ENCODE peak calls at places on chromosomes 16 and 17, in nine cellular contexts. B, N, Q, H, Z, I, G, J and E are unnamed samples.

GRCh38 chr16:588639-588888 is 1.3 kb upstream of the RAB40C start:
- DNase-seq in B (no peak), N (no peak), Q (peak), H (peak), Z (no peak), I (no peak), G (no peak), J (peak), E (no peak)

GRCh38 chr17:80195671-80196529 is 24.2 kb downstream of the SGSH start:
- DNase-seq in B (no peak), N (peak), Q (no peak), H (no peak), Z (no peak), I (peak), G (no peak), J (no peak), E (no peak)

GRCh38 chr17:59838196-59838911 is 54.4 kb downstream of the TUBD1 start:
- DNase-seq in B (peak), N (no peak), Q (no peak), H (peak), Z (no peak), I (no peak), G (no peak), J (no peak), E (peak)

GRCh38 chr16:48596326-48596725 is 13.7 kb downstream of the N4BP1 start:
- DNase-seq in B (no peak), N (no peak), Q (no peak), H (no peak), Z (no peak), I (no peak), G (no peak), J (no peak), E (no peak)

GRCh38 chr17:44310612-44311376 is 2.4 kb downstream of the RUNDC3A start:
- DNase-seq in B (no peak), N (no peak), Q (no peak), H (no peak), Z (no peak), I (no peak), G (no peak), J (no peak), E (no peak)

GRCh38 chr16:10987361-10988163 is 43.2 kb downstream of the CLEC16A start:
- DNase-seq in B (no peak), N (no peak), Q (no peak), H (no peak), Z (no peak), I (no peak), G (no peak), J (no peak), E (no peak)

GRCh38 chr16:66894948-66895696 is 14.8 kb downstream of the PDP2 start:
- DNase-seq in B (peak), N (peak), Q (peak), H (peak), Z (no peak), I (no peak), G (peak), J (peak), E (peak)

GRCh38 chr17:33968350-33969044 is 286.6 kb upstream of the CCL2 start:
- DNase-seq in B (no peak), N (no peak), Q (no peak), H (peak), Z (no peak), I (no peak), G (no peak), J (no peak), E (no peak)

GRCh38 chr17:56185491-56185890 is 32.2 kb downstream of the ANKFN1 start:
- DNase-seq in B (no peak), N (no peak), Q (no peak), H (no peak), Z (no peak), I (no peak), G (no peak), J (no peak), E (no peak)

GRCh38 chr17:3695129-3695722 is 729 bp downstream of the P2RX5 start:
- DNase-seq in B (no peak), N (no peak), Q (peak), H (no peak), Z (no peak), I (peak), G (no peak), J (no peak), E (no peak)

GRCh38 chr17:32869345-32870026 is 7.4 kb downstream of the MYO1D start:
- DNase-seq in B (no peak), N (no peak), Q (no peak), H (no peak), Z (no peak), I (no peak), G (no peak), J (no peak), E (no peak)

GRCh38 chr17:1053661-1054360 is 56.9 kb downstream of the TIMM22 start:
- DNase-seq in B (peak), N (no peak), Q (no peak), H (no peak), Z (no peak), I (no peak), G (no peak), J (no peak), E (no peak)

GRCh38 chr16:53744449-53744848 is 40.5 kb downstream of the FTO start:
- DNase-seq in B (no peak), N (peak), Q (no peak), H (no peak), Z (no peak), I (no peak), G (no peak), J (no peak), E (no peak)

GRCh38 chr16:75248536-75249380 is 2.7 kb downstream of the BCAR1 start:
- DNase-seq in B (no peak), N (no peak), Q (no peak), H (no peak), Z (no peak), I (no peak), G (no peak), J (no peak), E (no peak)

GRCh38 chr17:13885953-13886889 is 183.1 kb upstream of the COX10 start:
- DNase-seq in B (no peak), N (no peak), Q (no peak), H (no peak), Z (no peak), I (no peak), G (no peak), J (no peak), E (no peak)

GRCh38 chr16:56558024-56558747 is 6.7 kb upstream of the MT4 start:
- DNase-seq in B (no peak), N (no peak), Q (no peak), H (peak), Z (no peak), I (no peak), G (no peak), J (no peak), E (no peak)
- TF ChIP-seq EP300 in B (no peak), N (no peak), Q (no peak), H (no peak), Z (no peak), I (no peak), G (no peak), J (no peak), E (no peak)

DNA sequence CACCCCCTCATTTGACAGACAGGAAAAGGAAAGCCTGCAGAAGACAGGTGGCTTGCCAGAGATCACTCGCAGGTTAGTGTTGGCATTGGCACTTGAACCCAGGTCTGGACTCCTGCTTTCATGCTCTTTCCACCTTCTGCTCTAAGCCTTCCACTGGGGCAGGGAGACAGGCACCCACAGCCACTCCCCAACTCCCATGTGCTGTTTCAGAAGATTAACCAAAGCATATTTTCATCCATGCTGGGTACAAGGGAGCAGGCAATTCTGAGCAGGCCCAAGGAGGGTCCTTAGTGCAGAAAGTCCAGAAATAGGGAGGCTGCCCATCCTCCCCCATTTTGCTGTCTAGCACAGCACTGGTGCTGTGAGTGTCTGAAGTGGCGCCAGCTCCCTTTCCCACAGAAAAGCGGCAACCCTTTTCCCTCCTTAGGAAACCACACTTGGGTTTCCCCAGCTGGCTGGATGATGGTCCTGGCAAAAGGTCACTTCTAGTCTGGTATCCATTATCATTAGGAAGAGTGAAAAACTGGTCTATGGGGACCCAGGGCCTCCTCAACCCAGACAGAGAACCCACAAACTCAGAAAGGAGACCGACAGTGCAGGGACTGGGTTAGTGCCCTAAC is 2.0 kb upstream of the CAVIN1 start:
- DNase-seq in B (no peak), N (no peak), Q (no peak), H (no peak), Z (no peak), I (no peak), G (no peak), J (no peak), E (peak)
- TF ChIP-seq POLR2A in B (no peak), N (no peak), Q (no peak), H (no peak), Z (no peak), I (no peak), G (no peak), J (no peak), E (no peak)

DNA sequence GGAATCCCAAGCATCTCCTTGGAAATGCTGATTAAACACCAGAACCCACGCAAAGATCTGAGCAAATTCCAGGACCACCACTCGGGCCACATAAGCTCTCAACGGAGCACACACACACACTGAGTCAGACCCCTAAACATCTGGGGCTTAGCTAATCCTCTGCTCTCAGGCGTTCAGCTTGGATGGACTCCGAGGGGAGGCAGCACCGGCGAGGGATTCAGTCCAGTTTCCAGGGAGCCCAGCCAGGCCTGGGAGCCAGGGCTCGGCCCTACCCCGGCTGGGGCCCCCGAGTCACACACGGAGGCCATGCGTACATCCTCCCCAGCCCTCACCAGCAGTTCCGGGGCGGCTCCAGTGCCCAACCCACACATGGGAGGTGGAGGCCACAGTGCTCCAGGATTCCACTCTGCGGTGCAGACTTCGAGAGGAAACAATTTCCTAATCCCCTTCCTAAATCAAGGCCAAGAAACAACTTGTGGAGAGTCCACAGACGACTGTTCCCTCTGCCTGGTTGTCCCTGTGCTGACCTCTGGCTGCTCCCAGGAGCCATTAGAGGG is 70.5 kb downstream of the GAS7 start:
- DNase-seq in B (peak), N (no peak), Q (peak), H (no peak), Z (no peak), I (peak), G (peak), J (peak), E (peak)
- H3K4me3 ChIP-seq in B (no peak), N (no peak), Q (no peak), H (no peak), Z (no peak), I (no peak), G (no peak), J (no peak), E (no peak)

DNA sequence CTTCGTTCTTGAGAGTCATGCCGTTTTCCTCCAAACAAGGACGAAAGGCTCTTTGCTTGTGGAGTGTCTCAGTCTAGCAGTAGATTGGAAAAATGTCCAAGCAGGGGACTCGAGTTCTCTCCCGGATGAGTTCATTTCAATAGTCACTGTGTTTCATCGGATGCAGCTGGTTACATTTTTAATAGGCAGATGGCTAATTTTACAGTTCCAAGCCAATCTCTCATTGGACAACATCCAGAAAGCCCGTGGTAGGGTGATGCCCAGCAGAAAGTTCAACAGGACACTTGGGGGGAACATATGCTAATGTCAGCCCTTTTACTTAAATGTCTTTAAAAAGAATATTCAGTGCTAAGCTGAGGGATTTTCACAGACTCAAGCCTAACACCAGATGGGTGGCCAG is 289.0 kb upstream of the SALL1 start:
- DNase-seq in B (no peak), N (no peak), Q (no peak), H (no peak), Z (no peak), I (no peak), G (no peak), J (no peak), E (no peak)
- TF ChIP-seq EP300 in B (no peak), N (no peak), Q (no peak), H (no peak), Z (no peak), I (no peak), G (no peak), J (no peak), E (no peak)

GRCh38 chr17:40325156-40326013 is 16.4 kb downstream of the RARA start:
- DNase-seq in B (no peak), N (no peak), Q (no peak), H (no peak), Z (no peak), I (no peak), G (no peak), J (no peak), E (no peak)
- TF ChIP-seq POLR2A in B (no peak), N (no peak), Q (no peak), H (no peak), Z (no peak), I (no peak), G (no peak), J (no peak), E (no peak)

GRCh38 chr17:67679721-67680120 is 38.0 kb upstream of the NOL11 start:
- DNase-seq in B (no peak), N (no peak), Q (no peak), H (no peak), Z (no peak), I (no peak), G (no peak), J (no peak), E (no peak)
- H3K4me3 ChIP-seq in B (no peak), N (no peak), Q (no peak), H (no peak), Z (no peak), I (no peak), G (no peak), J (no peak), E (no peak)